ENCODE peak calls at places on chromosomes 1 and 21, in nine cellular contexts. H is left ventricle myocardium superior; W is WERI-Rb-1; I is AG08396; D is right atrium auricular region; P is aorta; R is HuH-7.5; T is CD8-positive, alpha-beta memory T cell; A is NCI-H2029. C is an unnamed sample.

GRCh38 chr1:178644308-178645120 is 80.5 kb upstream of the RALGPS2 start:
- DNase-seq in W (no peak), I (no peak), R (no peak), D (no peak), T (no peak), P (no peak), H (peak; percentile 33), A (no peak), C (no peak)

GRCh38 chr1:189269011-189269410 is 1208.7 kb downstream of the BRINP3 start:
- DNase-seq in T (no peak), A (peak; percentile 0), H (no peak), R (no peak), I (no peak), P (no peak), D (no peak), W (no peak), C (no peak)

GRCh38 chr1:12032141-12032710 is 12.9 kb downstream of the MIIP start:
- DNase-seq in W (no peak), T (no peak), R (no peak), H (no peak), A (no peak), P (no peak), I (no peak), D (no peak), C (no peak)

GRCh38 chr1:195664628-195665027 is 943.6 kb downstream of the KCNT2 start:
- DNase-seq in A (no peak), T (no peak), I (no peak), P (no peak), R (no peak), D (no peak), W (no peak), H (no peak), C (no peak)

GRCh38 chr1:103783944-103784377 is 34.3 kb downstream of the AMY1C start:
- DNase-seq in H (no peak), W (no peak), A (no peak), T (no peak), R (no peak), I (no peak), P (no peak), D (no peak), C (no peak)

GRCh38 chr1:207873055-207873890 is 37.7 kb downstream of the CD34 start:
- DNase-seq in P (no peak), T (peak; percentile 29), D (peak; percentile 71), A (no peak), I (no peak), R (no peak), W (no peak), H (peak; percentile 40), C (no peak)

GRCh38 chr1:31937300-31938183 is 626 bp downstream of the PTP4A2 start:
- DNase-seq in W (peak; percentile 63), T (peak; percentile 73), D (peak; percentile 81), I (peak; percentile 78), P (peak; percentile 96), A (no peak), R (peak; percentile 52), H (peak; percentile 89), C (peak; percentile 78)

GRCh38 chr1:230752407-230752806 is 5.2 kb downstream of the CAPN9 start:
- DNase-seq in H (peak; percentile 47), P (no peak), T (no peak), A (peak; percentile 94), I (no peak), D (no peak), W (no peak), R (no peak), C (no peak)

GRCh38 chr1:174894087-174894768 is 105.5 kb upstream of the CACYBP start:
- DNase-seq in W (no peak), A (no peak), R (no peak), I (no peak), T (no peak), H (no peak), D (no peak), P (no peak), C (no peak)

GRCh38 chr21:46650476-46651098 is 15.1 kb downstream of the PRMT2 start:
- DNase-seq in A (no peak), W (no peak), H (peak; percentile 67), T (no peak), R (no peak), D (no peak), I (no peak), P (no peak), C (no peak)

GRCh38 chr1:94602312-94602711 is 60.8 kb upstream of the F3 start:
- DNase-seq in P (no peak), T (no peak), W (no peak), R (no peak), D (peak; percentile 64), I (peak; percentile 60), H (no peak), A (no peak), C (peak; percentile 75)

C was measured in AG20443.